ENCODE peak calls at places on chromosomes 7 and 10, in four cellular contexts. One of them, this sample, is unnamed.
A peak's percentile ranks its signal among the peaks of the same experiment; 100 is the strongest.

GRCh38 chr7:123770378-123770777 is 21.6 kb upstream of the WASL start:
- DNase-seq in fibroblast of lung: peak; percentile 71
- DNase-seq in SK-N-SH: no peak
- DNase-seq in transverse colon: no peak
- DNase-seq in this sample: no peak

GRCh38 chr10:88194041-88194887 is 330.8 kb downstream of the PTEN start:
- DNase-seq in transverse colon: no peak
- DNase-seq in fibroblast of lung: no peak
- DNase-seq in SK-N-SH: no peak
- DNase-seq in this sample: no peak

GRCh38 chr7:117012284-117013174 is 59.2 kb downstream of the ST7 start:
- DNase-seq in fibroblast of lung: peak; percentile 36
- DNase-seq in SK-N-SH: peak; percentile 48
- DNase-seq in transverse colon: no peak
- DNase-seq in this sample: no peak

GRCh38 chr7:112205348-112206237 is 606 bp downstream of the DOCK4 start:
- DNase-seq in SK-N-SH: peak; percentile 83
- DNase-seq in fibroblast of lung: peak; percentile 77
- DNase-seq in transverse colon: peak; percentile 65
- DNase-seq in this sample: no peak

GRCh38 chr10:31011660-31012022 is 20.0 kb downstream of the ZNF438 start:
- DNase-seq in fibroblast of lung: peak; percentile 50
- DNase-seq in transverse colon: no peak
- DNase-seq in SK-N-SH: no peak
- DNase-seq in this sample: no peak

GRCh38 chr7:106817098-106817497 is 48.0 kb upstream of the PIK3CG start:
- DNase-seq in transverse colon: no peak
- DNase-seq in fibroblast of lung: no peak
- DNase-seq in SK-N-SH: no peak
- DNase-seq in this sample: no peak

GRCh38 chr10:130137659-130138478 is 1.7 kb downstream of the GLRX3 start:
- DNase-seq in fibroblast of lung: no peak
- DNase-seq in transverse colon: no peak
- DNase-seq in SK-N-SH: no peak
- DNase-seq in this sample: no peak

GRCh38 chr10:79436066-79436849 is 9.2 kb downstream of the ZCCHC24 start:
- DNase-seq in SK-N-SH: no peak
- DNase-seq in transverse colon: no peak
- DNase-seq in fibroblast of lung: no peak
- DNase-seq in this sample: no peak

GRCh38 chr10:133364645-133365431 is 7.0 kb upstream of the FUOM start:
- DNase-seq in SK-N-SH: no peak
- DNase-seq in transverse colon: peak; percentile 51
- DNase-seq in fibroblast of lung: no peak
- DNase-seq in this sample: no peak

GRCh38 chr10:51532044-51532443 is 167.4 kb downstream of the CSTF2T start:
- DNase-seq in fibroblast of lung: no peak
- DNase-seq in transverse colon: no peak
- DNase-seq in SK-N-SH: no peak
- DNase-seq in this sample: no peak

GRCh38 chr7:83486957-83487356 is 162.0 kb downstream of the SEMA3E start:
- DNase-seq in SK-N-SH: no peak
- DNase-seq in transverse colon: no peak
- DNase-seq in fibroblast of lung: peak; percentile 17
- DNase-seq in this sample: no peak

GRCh38 chr7:84025332-84025927 is 169.2 kb downstream of the SEMA3A start:
- DNase-seq in fibroblast of lung: peak; percentile 99
- DNase-seq in transverse colon: no peak
- DNase-seq in SK-N-SH: no peak
- DNase-seq in this sample: peak; percentile 94

GRCh38 chr7:40551685-40552576 is 417.1 kb downstream of the SUGCT start:
- DNase-seq in SK-N-SH: peak; percentile 81
- DNase-seq in transverse colon: no peak
- DNase-seq in fibroblast of lung: peak; percentile 86
- DNase-seq in this sample: no peak

GRCh38 chr10:86583983-86584382 is 62.4 kb upstream of the WAPL start:
- DNase-seq in SK-N-SH: no peak
- DNase-seq in fibroblast of lung: no peak
- DNase-seq in transverse colon: no peak
- DNase-seq in this sample: no peak

GRCh38 chr7:44291066-44291732 is 34.2 kb downstream of the CAMK2B start:
- DNase-seq in SK-N-SH: peak; percentile 39
- DNase-seq in fibroblast of lung: peak; percentile 64
- DNase-seq in transverse colon: peak; percentile 11
- DNase-seq in this sample: no peak

GRCh38 chr7:81036871-81037270 is 118.0 kb upstream of the SEMA3C start:
- DNase-seq in transverse colon: no peak
- DNase-seq in SK-N-SH: no peak
- DNase-seq in fibroblast of lung: no peak
- DNase-seq in this sample: no peak

GRCh38 chr10:96651998-96652431 is 65.2 kb upstream of the TM9SF3 start:
- DNase-seq in SK-N-SH: no peak
- DNase-seq in transverse colon: peak; percentile 41
- DNase-seq in fibroblast of lung: no peak
- DNase-seq in this sample: no peak

GRCh38 chr7:35498416-35498815 is 196.5 kb downstream of the HERPUD2 start:
- DNase-seq in fibroblast of lung: no peak
- DNase-seq in SK-N-SH: no peak
- DNase-seq in transverse colon: no peak
- DNase-seq in this sample: no peak

GRCh38 chr7:84999450-84999849 is 187.4 kb downstream of the SEMA3D start:
- DNase-seq in SK-N-SH: no peak
- DNase-seq in fibroblast of lung: no peak
- DNase-seq in transverse colon: no peak
- DNase-seq in this sample: no peak

GRCh38 chr7:105118612-105119600 is 104.9 kb downstream of the KMT2E start:
- DNase-seq in SK-N-SH: no peak
- DNase-seq in transverse colon: no peak
- DNase-seq in fibroblast of lung: no peak
- DNase-seq in this sample: no peak

GRCh38 chr10:7277874-7278273 is 133.0 kb downstream of the SFMBT2 start:
- DNase-seq in fibroblast of lung: no peak
- DNase-seq in transverse colon: no peak
- DNase-seq in SK-N-SH: no peak
- DNase-seq in this sample: no peak

GRCh38 chr7:76303829-76304505 is 1.5 kb downstream of the HSPB1 start:
- DNase-seq in fibroblast of lung: peak; percentile 50
- DNase-seq in transverse colon: no peak
- DNase-seq in SK-N-SH: no peak
- DNase-seq in this sample: no peak

GRCh38 chr7:93921607-93922446 is at the start of gene GNG11:
- DNase-seq in fibroblast of lung: peak; percentile 80
- DNase-seq in SK-N-SH: peak; percentile 86
- DNase-seq in transverse colon: peak; percentile 46
- DNase-seq in this sample: no peak

GRCh38 chr7:86947956-86948355 is 111.5 kb downstream of the ELAPOR2 start:
- DNase-seq in transverse colon: no peak
- DNase-seq in SK-N-SH: no peak
- DNase-seq in fibroblast of lung: peak; percentile 22
- DNase-seq in this sample: no peak

GRCh38 chr10:27192284-27192683 is 37.1 kb downstream of the MASTL start:
- DNase-seq in SK-N-SH: peak; percentile 17
- DNase-seq in fibroblast of lung: peak; percentile 94
- DNase-seq in transverse colon: no peak
- DNase-seq in this sample: peak; percentile 75

GRCh38 chr7:39415091-39415820 is 150.9 kb upstream of the YAE1 start:
- DNase-seq in transverse colon: no peak
- DNase-seq in fibroblast of lung: no peak
- DNase-seq in SK-N-SH: no peak
- DNase-seq in this sample: no peak

GRCh38 chr7:153567426-153567825 is 484.8 kb upstream of the DPP6 start:
- DNase-seq in fibroblast of lung: no peak
- DNase-seq in SK-N-SH: no peak
- DNase-seq in transverse colon: peak; percentile 31
- DNase-seq in this sample: no peak

GRCh38 chr10:43256531-43257209 is 10.2 kb downstream of the RASGEF1A start:
- DNase-seq in SK-N-SH: no peak
- DNase-seq in transverse colon: no peak
- DNase-seq in fibroblast of lung: no peak
- DNase-seq in this sample: no peak

GRCh38 chr10:103942866-103943265 is 24.1 kb upstream of the SLK start:
- DNase-seq in fibroblast of lung: no peak
- DNase-seq in transverse colon: no peak
- DNase-seq in SK-N-SH: no peak
- DNase-seq in this sample: no peak

DNA sequence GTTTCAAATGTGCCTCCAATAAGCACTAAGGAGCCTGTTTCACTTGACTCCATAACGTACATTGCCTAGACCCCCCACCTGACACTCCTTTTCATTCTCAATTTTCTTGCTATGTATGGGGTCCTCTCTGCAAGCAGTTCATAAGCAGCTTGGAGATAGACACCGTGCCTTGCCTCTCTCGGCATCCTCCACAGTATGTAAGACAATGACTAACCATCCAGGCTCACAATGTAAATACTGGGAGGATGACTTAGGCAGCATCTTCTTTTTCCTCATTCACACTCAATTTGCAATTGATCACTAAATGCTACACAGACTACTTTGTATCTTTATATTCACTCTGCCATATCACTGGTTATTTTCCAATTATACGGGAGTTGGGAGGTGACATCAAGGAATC is 22.8 kb upstream of the CABCOCO1 start:
- DNase-seq in fibroblast of lung: no peak
- DNase-seq in transverse colon: no peak
- DNase-seq in SK-N-SH: no peak
- DNase-seq in this sample: no peak
- H3K4me3 ChIP-seq in fibroblast of lung: no peak overlapping the region
- H3K4me3 ChIP-seq in transverse colon: no peak overlapping the region
- H3K4me3 ChIP-seq in SK-N-SH: no peak overlapping the region
- H3K4me3 ChIP-seq in this sample: no peak overlapping the region

DNA sequence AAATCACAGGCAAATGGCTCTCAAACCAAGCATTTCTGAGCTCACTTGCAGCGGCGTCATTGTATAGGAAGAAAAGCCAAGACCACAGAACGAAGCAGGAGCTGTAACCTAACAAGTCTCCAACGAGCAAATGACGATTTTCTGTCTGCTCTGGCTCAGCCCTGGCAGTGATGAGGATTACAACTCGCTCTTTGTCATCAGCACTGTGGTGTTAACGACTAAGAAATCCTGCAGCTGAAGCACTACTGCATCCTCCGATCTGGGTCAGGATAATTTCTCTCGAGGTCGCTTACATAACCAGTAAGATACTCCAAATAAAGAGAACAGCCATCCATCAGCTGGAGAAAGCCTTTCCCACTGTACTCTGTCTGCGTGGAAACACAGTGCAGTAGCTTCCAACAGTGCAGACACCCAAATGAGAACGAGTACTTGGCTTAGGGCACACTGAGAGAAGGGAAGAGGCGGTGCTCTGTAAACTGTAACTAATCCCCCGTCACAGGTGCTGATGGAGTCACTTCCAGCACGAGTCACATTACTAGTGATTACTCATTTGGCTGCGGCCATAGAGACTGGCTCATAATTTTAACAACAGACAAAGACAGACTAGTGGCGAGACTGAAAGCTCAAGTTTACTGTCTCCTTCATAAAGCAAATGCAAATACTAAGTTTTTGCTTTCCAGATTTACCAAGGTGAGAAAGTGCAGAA is 135.8 kb downstream of the NRBF2 start:
- DNase-seq in SK-N-SH: peak; percentile 49
- DNase-seq in fibroblast of lung: peak; percentile 98
- DNase-seq in transverse colon: peak; percentile 89
- DNase-seq in this sample: peak; percentile 89
- TF ChIP-seq CTCF in SK-N-SH: peak; percentile 46
- TF ChIP-seq CTCF in fibroblast of lung: no peak
- TF ChIP-seq CTCF in transverse colon: peak; percentile 84
- TF ChIP-seq CTCF in this sample: no peak

DNA sequence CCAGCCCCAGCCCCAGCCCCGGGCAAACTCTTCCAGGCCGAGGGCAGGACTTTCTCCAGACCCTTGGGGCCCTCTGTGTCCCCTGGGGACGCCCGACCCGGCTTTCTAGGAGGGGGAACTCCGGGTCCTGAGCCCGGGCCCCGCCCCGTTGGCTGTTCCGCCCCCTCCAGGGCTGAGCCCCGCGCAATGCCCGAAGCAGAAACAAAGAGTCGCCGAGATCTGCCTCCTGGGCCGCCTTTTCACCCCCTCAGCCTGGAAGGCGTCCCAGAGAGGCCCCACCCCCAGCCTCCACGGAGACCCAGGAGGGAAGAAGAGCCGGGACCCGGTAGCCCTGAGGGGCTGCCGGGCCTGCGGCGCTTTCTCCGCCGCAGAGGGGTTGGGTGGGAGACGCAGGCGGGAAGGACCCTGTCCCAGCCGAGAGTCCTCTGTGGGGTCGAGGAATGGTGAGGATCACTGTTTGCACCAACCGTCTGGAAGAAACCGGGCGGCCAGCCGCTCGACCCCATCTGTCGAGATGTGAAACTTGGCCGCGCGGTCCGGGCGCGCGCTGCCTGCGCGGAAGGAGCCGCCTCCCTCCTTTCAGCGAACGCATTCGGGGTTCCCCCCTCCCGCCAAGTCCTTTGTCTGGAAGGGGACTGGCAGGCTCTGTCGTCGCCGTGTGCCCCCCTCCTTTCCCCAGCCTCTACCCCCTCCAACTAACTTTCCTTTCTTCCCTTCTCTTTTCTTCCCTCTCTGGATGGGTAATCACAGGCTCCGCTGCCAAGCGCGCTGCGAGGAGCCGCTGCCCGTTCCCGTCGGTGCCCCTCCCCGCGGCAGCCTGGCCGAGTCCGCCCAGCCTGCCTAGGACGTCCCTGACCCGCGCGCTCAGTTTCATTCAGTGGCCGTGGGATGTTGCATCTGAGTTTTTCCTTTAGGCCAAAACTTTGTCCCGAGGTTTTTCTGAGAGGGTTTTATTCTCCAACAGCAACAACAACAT is 10.2 kb downstream of the EN2 start:
- DNase-seq in fibroblast of lung: no peak
- DNase-seq in transverse colon: no peak
- DNase-seq in SK-N-SH: peak; percentile 48
- DNase-seq in this sample: no peak
- H3K4me3 ChIP-seq in fibroblast of lung: no peak overlapping the region
- H3K4me3 ChIP-seq in transverse colon: no peak overlapping the region
- H3K4me3 ChIP-seq in SK-N-SH: no peak overlapping the region
- H3K4me3 ChIP-seq in this sample: no peak overlapping the region

DNA sequence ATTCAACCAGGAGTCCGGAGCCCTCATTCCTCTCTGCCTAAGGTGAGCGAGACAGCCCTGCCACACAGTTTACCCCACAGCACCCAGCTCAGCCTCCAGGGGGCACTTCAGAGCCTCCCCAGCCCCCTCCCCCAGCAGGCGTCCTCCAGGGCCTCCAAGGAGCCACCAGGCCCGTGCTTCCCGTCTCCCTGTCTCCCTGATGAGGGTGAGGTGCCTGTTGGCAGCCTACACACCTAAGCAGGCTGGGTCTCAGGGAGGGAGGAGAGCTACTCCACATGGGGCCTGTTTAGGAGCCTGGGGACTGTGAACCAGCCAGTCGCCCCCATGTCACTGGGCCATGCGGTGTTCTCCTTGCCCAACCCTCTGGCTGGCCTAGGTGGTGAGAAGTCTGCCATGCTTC is 28.9 kb upstream of the TRIM8 start:
- DNase-seq in SK-N-SH: peak; percentile 70
- DNase-seq in transverse colon: no peak
- DNase-seq in fibroblast of lung: no peak
- DNase-seq in this sample: no peak
- TF ChIP-seq CTCF in SK-N-SH: peak; percentile 53
- TF ChIP-seq CTCF in transverse colon: no peak
- TF ChIP-seq CTCF in fibroblast of lung: peak; percentile 20
- TF ChIP-seq CTCF in this sample: peak; percentile 57